ENCODE peak calls at places on chromosome 4, in five cellular contexts. One of them, this sample, is unnamed.

GRCh38 chr4:5460106-5460801 is 248.1 kb downstream of the EVC2 start:
- DNase-seq in psoas muscle: no peak
- DNase-seq in right cardiac atrium: peak; percentile 51
- DNase-seq in effector memory CD4-positive, alpha-beta T cell: no peak
- DNase-seq in transverse colon: no peak
- DNase-seq in this sample: no peak

GRCh38 chr4:182975806-182976205 is 58.6 kb upstream of the DCTD start:
- DNase-seq in psoas muscle: no peak
- DNase-seq in right cardiac atrium: no peak
- DNase-seq in effector memory CD4-positive, alpha-beta T cell: no peak
- DNase-seq in transverse colon: no peak
- DNase-seq in this sample: no peak

GRCh38 chr4:68361146-68361589 is 11.3 kb upstream of the YTHDC1 start:
- DNase-seq in psoas muscle: no peak
- DNase-seq in right cardiac atrium: no peak
- DNase-seq in effector memory CD4-positive, alpha-beta T cell: no peak
- DNase-seq in transverse colon: no peak
- DNase-seq in this sample: no peak

GRCh38 chr4:55172694-55173287 is 47.4 kb upstream of the KDR start:
- DNase-seq in psoas muscle: no peak
- DNase-seq in right cardiac atrium: peak; percentile 49
- DNase-seq in effector memory CD4-positive, alpha-beta T cell: no peak
- DNase-seq in transverse colon: no peak
- DNase-seq in this sample: no peak

GRCh38 chr4:53196195-53196641 is 169.6 kb downstream of the SCFD2 start:
- DNase-seq in psoas muscle: no peak
- DNase-seq in right cardiac atrium: no peak
- DNase-seq in effector memory CD4-positive, alpha-beta T cell: no peak
- DNase-seq in transverse colon: no peak
- DNase-seq in this sample: no peak

GRCh38 chr4:162972661-162973202 is 194.0 kb downstream of the NAF1 start:
- DNase-seq in psoas muscle: no peak
- DNase-seq in right cardiac atrium: no peak
- DNase-seq in effector memory CD4-positive, alpha-beta T cell: no peak
- DNase-seq in transverse colon: no peak
- DNase-seq in this sample: no peak

GRCh38 chr4:118279328-118279727 is 73.5 kb downstream of the PRSS12 start:
- DNase-seq in psoas muscle: no peak
- DNase-seq in right cardiac atrium: no peak
- DNase-seq in effector memory CD4-positive, alpha-beta T cell: no peak
- DNase-seq in transverse colon: no peak
- DNase-seq in this sample: peak; percentile 58

GRCh38 chr4:110637408-110638131 is 14.7 kb upstream of the PITX2 start:
- DNase-seq in psoas muscle: peak; percentile 51
- DNase-seq in right cardiac atrium: no peak
- DNase-seq in effector memory CD4-positive, alpha-beta T cell: no peak
- DNase-seq in transverse colon: no peak
- DNase-seq in this sample: no peak

GRCh38 chr4:150782311-150782710 is 200.4 kb downstream of the MAB21L2 start:
- DNase-seq in psoas muscle: no peak
- DNase-seq in right cardiac atrium: no peak
- DNase-seq in effector memory CD4-positive, alpha-beta T cell: no peak
- DNase-seq in transverse colon: no peak
- DNase-seq in this sample: no peak

DNA sequence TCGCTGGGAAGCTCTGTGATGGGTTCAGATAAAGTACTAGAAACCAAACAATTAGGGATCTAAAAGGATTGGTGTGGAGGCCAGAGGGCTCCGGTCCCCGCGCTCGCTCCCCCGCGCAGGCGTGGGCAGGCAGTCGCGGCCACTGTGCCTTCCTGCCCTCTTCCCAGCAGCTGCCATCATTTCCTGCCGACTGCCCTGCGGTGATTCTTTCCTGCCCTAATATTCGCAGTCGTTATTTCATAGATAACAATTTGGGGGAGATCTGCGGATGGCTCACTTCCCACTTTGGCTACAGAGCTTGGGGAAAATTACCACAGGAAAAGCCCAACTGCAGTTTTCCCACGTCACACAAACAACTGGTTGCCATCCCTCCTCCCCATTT is 2.2 kb downstream of the GRIA2 start:
- DNase-seq in psoas muscle: no peak
- DNase-seq in right cardiac atrium: no peak
- DNase-seq in effector memory CD4-positive, alpha-beta T cell: no peak
- DNase-seq in transverse colon: no peak
- DNase-seq in this sample: no peak
- H3K4me3 ChIP-seq in psoas muscle: peak overlapping the region; percentile 53
- H3K4me3 ChIP-seq in right cardiac atrium: peak overlapping the region; percentile 38
- H3K4me3 ChIP-seq in effector memory CD4-positive, alpha-beta T cell: no peak overlapping the region
- H3K4me3 ChIP-seq in transverse colon: no peak overlapping the region
- H3K4me3 ChIP-seq in this sample: no peak overlapping the region

GRCh38 chr4:160403066-160403465 is 1300.2 kb downstream of the RAPGEF2 start:
- DNase-seq in psoas muscle: no peak
- DNase-seq in right cardiac atrium: no peak
- DNase-seq in effector memory CD4-positive, alpha-beta T cell: no peak
- DNase-seq in transverse colon: no peak
- DNase-seq in this sample: no peak
- H3K4me1 ChIP-seq in psoas muscle: no peaks in the 10 kb centered on the region
- H3K4me1 ChIP-seq in right cardiac atrium: no peaks in the 10 kb centered on the region
- H3K4me1 ChIP-seq in effector memory CD4-positive, alpha-beta T cell: no peaks in the 10 kb centered on the region
- H3K4me1 ChIP-seq in transverse colon: no peaks in the 10 kb centered on the region
- H3K4me1 ChIP-seq in this sample: no peaks in the 10 kb centered on the region

GRCh38 chr4:153294631-153295030 is 49.9 kb upstream of the MND1 start:
- DNase-seq in psoas muscle: no peak
- DNase-seq in right cardiac atrium: no peak
- DNase-seq in effector memory CD4-positive, alpha-beta T cell: no peak
- DNase-seq in transverse colon: no peak
- DNase-seq in this sample: no peak
- H3K4me3 ChIP-seq in psoas muscle: no peak overlapping the region
- H3K4me3 ChIP-seq in right cardiac atrium: no peak overlapping the region
- H3K4me3 ChIP-seq in effector memory CD4-positive, alpha-beta T cell: no peak overlapping the region
- H3K4me3 ChIP-seq in transverse colon: no peak overlapping the region
- H3K4me3 ChIP-seq in this sample: no peak overlapping the region

GRCh38 chr4:40629401-40630334 is at the start of gene RBM47:
- DNase-seq in psoas muscle: peak; percentile 71
- DNase-seq in right cardiac atrium: peak; percentile 86
- DNase-seq in effector memory CD4-positive, alpha-beta T cell: no peak
- DNase-seq in transverse colon: peak; percentile 89
- DNase-seq in this sample: peak; percentile 22
- H3K4me1 ChIP-seq in psoas muscle: no peaks in the 10 kb centered on the region
- H3K4me1 ChIP-seq in right cardiac atrium: no peaks in the 10 kb centered on the region
- H3K4me1 ChIP-seq in effector memory CD4-positive, alpha-beta T cell: no peaks in the 10 kb centered on the region
- H3K4me1 ChIP-seq in transverse colon: peaks cover 42% of the 10 kb centered on the region
- H3K4me1 ChIP-seq in this sample: peaks cover 13% of the 10 kb centered on the region

DNA sequence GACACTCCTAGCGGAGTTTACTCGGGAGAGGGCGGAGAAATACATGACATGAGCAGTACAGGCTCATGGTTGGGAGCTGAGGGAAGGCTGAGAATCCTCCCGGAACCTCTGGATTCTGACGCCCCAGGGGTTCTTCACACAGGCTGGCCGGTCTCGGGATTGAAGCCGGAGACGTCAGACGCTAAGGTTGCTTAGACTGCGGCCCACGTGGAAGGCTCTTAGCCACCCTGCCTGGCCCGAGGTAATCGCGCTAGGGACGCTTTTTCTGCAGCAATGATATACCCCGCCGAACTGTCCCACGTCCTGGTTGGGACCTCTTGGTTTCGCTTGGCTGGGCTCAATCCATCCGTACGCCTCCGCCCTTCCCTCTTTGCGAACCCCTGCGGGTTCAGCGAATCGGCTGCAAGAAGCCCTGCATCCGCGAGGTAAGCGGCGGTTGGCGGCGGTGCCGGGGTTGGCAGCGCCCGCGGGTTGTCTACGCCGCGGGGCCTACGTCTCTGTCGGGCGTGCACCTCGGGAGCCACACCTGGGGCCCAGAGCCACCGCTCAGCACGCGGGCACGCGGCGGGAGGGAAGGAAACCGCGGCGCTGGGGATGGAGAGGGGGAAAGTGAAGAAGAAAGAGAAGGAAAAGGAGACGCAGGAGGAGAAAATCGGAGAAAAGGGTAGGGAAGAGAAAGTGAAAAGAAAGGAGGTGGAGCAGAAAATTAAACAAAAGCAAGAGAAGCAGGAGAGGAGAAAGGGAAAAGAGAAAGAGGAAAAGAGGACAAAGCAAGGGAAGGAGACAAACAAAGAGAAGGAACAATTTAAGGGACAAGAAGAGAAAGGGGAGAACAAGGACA is at the start of gene ARL9:
- DNase-seq in psoas muscle: peak; percentile 63
- DNase-seq in right cardiac atrium: peak; percentile 75
- DNase-seq in effector memory CD4-positive, alpha-beta T cell: peak; percentile 26
- DNase-seq in transverse colon: peak; percentile 49
- DNase-seq in this sample: peak; percentile 77
- H3K4me3 ChIP-seq in psoas muscle: peak within 1 kb of the TSS; percentile 65
- H3K4me3 ChIP-seq in right cardiac atrium: peak within 1 kb of the TSS; percentile 53
- H3K4me3 ChIP-seq in effector memory CD4-positive, alpha-beta T cell: peak within 1 kb of the TSS; percentile 52
- H3K4me3 ChIP-seq in transverse colon: peak within 1 kb of the TSS; percentile 20
- H3K4me3 ChIP-seq in this sample: peak within 1 kb of the TSS; percentile 67

This sample was measured in naive thymus-derived CD4-positive, alpha-beta T cell.